ENCODE peak calls at places on chromosome 10, in ten cellular contexts. R, Q, F, J, E, M, P, S, H and D are unnamed samples. For H3K9me3 and H3K4me1, the result is how much of the 10 kb centered on the place peaks cover.

GRCh38 chr10:4397337-4397736 is 428.7 kb upstream of the AKR1E2 start:
- DNase-seq in R (no peak), Q (no peak), F (no peak), J (no peak), E (no peak), M (no peak), P (no peak), S (no peak), H (no peak), D (no peak)

GRCh38 chr10:19702215-19702614 is 114.0 kb upstream of the PLXDC2 start:
- DNase-seq in R (no peak), Q (no peak), F (no peak), J (no peak), E (no peak), M (peak), P (peak), S (no peak), H (no peak), D (no peak)

GRCh38 chr10:88330174-88330573 is 252.9 kb downstream of the RNLS start:
- DNase-seq in R (no peak), Q (no peak), F (no peak), J (no peak), E (no peak), M (no peak), P (no peak), S (no peak), H (no peak), D (no peak)

GRCh38 chr10:101244321-101245050 is 15.2 kb upstream of the LBX1 start:
- DNase-seq in R (no peak), Q (no peak), F (no peak), J (no peak), E (no peak), M (no peak), P (no peak), S (no peak), H (no peak), D (no peak)

GRCh38 chr10:106111241-106111640 is 1053.3 kb downstream of the SORCS1 start:
- DNase-seq in R (no peak), Q (no peak), F (no peak), J (no peak), E (no peak), M (peak), P (no peak), S (no peak), H (no peak), D (no peak)

GRCh38 chr10:124737221-124737620 is 7.0 kb downstream of the FAM53B start:
- DNase-seq in R (no peak), Q (no peak), F (peak), J (no peak), E (no peak), M (no peak), P (no peak), S (peak), H (no peak), D (peak)

GRCh38 chr10:4127518-4128315 is 342.7 kb upstream of the KLF6 start:
- DNase-seq in R (no peak), Q (peak), F (no peak), J (no peak), E (no peak), M (no peak), P (peak), S (no peak), H (no peak), D (no peak)

GRCh38 chr10:8583096-8583495 is 528.6 kb downstream of the GATA3 start:
- DNase-seq in R (no peak), Q (no peak), F (no peak), J (no peak), E (no peak), M (no peak), P (no peak), S (no peak), H (no peak), D (no peak)

GRCh38 chr10:78763651-78764395 is 304.9 kb upstream of the ZMIZ1 start:
- DNase-seq in R (no peak), Q (no peak), F (no peak), J (peak), E (peak), M (no peak), P (no peak), S (no peak), H (peak), D (no peak)

GRCh38 chr10:114491933-114492332 is 87.6 kb upstream of the AFAP1L2 start:
- DNase-seq in R (no peak), Q (no peak), F (no peak), J (no peak), E (no peak), M (no peak), P (no peak), S (no peak), H (no peak), D (no peak)

GRCh38 chr10:43204394-43204942 is 62.4 kb downstream of the RASGEF1A start:
- DNase-seq in R (no peak), Q (no peak), F (no peak), J (peak), E (no peak), M (no peak), P (no peak), S (no peak), H (no peak), D (no peak)

GRCh38 chr10:50623299-50624153 is at the start of gene SGMS1:
- DNase-seq in R (peak), Q (no peak), F (peak), J (peak), E (peak), M (peak), P (peak), S (peak), H (peak), D (peak)

GRCh38 chr10:86344714-86345161 is 21.9 kb downstream of the GRID1 start:
- DNase-seq in R (no peak), Q (no peak), F (no peak), J (no peak), E (peak), M (no peak), P (no peak), S (no peak), H (no peak), D (peak)

GRCh38 chr10:30238836-30239235 is 110.2 kb downstream of the MTPAP start:
- DNase-seq in R (no peak), Q (no peak), F (no peak), J (no peak), E (no peak), M (no peak), P (peak), S (no peak), H (no peak), D (no peak)

GRCh38 chr10:75772153-75772887 is 340.9 kb downstream of the LRMDA start:
- DNase-seq in R (no peak), Q (no peak), F (no peak), J (no peak), E (no peak), M (peak), P (no peak), S (no peak), H (no peak), D (no peak)

GRCh38 chr10:124353091-124353815 is 65.5 kb downstream of the OAT start:
- DNase-seq in R (no peak), Q (no peak), F (no peak), J (no peak), E (peak), M (no peak), P (no peak), S (peak), H (no peak), D (no peak)

GRCh38 chr10:7601023-7601656 is 65.6 kb downstream of the ITIH5 start:
- DNase-seq in R (no peak), Q (no peak), F (no peak), J (no peak), E (no peak), M (no peak), P (no peak), S (no peak), H (no peak), D (no peak)

GRCh38 chr10:113947138-113948011 is 92.9 kb downstream of the NHLRC2 start:
- DNase-seq in R (peak), Q (no peak), F (no peak), J (no peak), E (no peak), M (no peak), P (no peak), S (no peak), H (no peak), D (no peak)

GRCh38 chr10:127117125-127117524 is 79.3 kb downstream of the INSYN2A start:
- DNase-seq in R (peak), Q (peak), F (no peak), J (peak), E (peak), M (peak), P (peak), S (peak), H (peak), D (no peak)

GRCh38 chr10:74021248-74022055 is 23.5 kb downstream of the VCL start:
- DNase-seq in R (no peak), Q (no peak), F (no peak), J (no peak), E (no peak), M (peak), P (peak), S (no peak), H (no peak), D (no peak)

GRCh38 chr10:95415631-95416031 is 124.8 kb upstream of the PDLIM1 start:
- DNase-seq in R (no peak), Q (no peak), F (no peak), J (no peak), E (no peak), M (no peak), P (no peak), S (no peak), H (peak), D (no peak)

GRCh38 chr10:128078136-128078969 is 47.9 kb downstream of the MKI67 start:
- DNase-seq in R (peak), Q (no peak), F (no peak), J (no peak), E (peak), M (peak), P (peak), S (peak), H (no peak), D (no peak)

GRCh38 chr10:36675458-36675880 is 449.9 kb upstream of the ANKRD30A start:
- DNase-seq in R (no peak), Q (no peak), F (no peak), J (no peak), E (no peak), M (peak), P (no peak), S (no peak), H (no peak), D (no peak)

GRCh38 chr10:95421782-95422181 is 131.0 kb upstream of the PDLIM1 start:
- DNase-seq in R (no peak), Q (no peak), F (no peak), J (no peak), E (no peak), M (no peak), P (no peak), S (no peak), H (no peak), D (no peak)

GRCh38 chr10:683448-684071 is 5.9 kb downstream of the DIP2C start:
- DNase-seq in R (no peak), Q (no peak), F (no peak), J (peak), E (peak), M (peak), P (peak), S (no peak), H (no peak), D (peak)

GRCh38 chr10:52455095-52455494 is 141.0 kb downstream of the DKK1 start:
- DNase-seq in R (no peak), Q (no peak), F (no peak), J (no peak), E (no peak), M (no peak), P (no peak), S (peak), H (no peak), D (no peak)

GRCh38 chr10:94963901-94964300 is 25.4 kb downstream of the CYP2C9 start:
- DNase-seq in R (peak), Q (peak), F (no peak), J (no peak), E (no peak), M (peak), P (peak), S (peak), H (no peak), D (no peak)

GRCh38 chr10:11437391-11438241 is 173.8 kb downstream of the USP6NL start:
- DNase-seq in R (no peak), Q (no peak), F (no peak), J (no peak), E (no peak), M (no peak), P (no peak), S (peak), H (no peak), D (no peak)

GRCh38 chr10:6384847-6385246 is 182.1 kb downstream of the PFKFB3 start:
- DNase-seq in R (no peak), Q (no peak), F (no peak), J (no peak), E (no peak), M (no peak), P (no peak), S (no peak), H (no peak), D (no peak)

GRCh38 chr10:6383099-6383812 is 180.5 kb downstream of the PFKFB3 start:
- DNase-seq in R (no peak), Q (no peak), F (no peak), J (peak), E (no peak), M (peak), P (no peak), S (no peak), H (no peak), D (no peak)

GRCh38 chr10:6384031-6384430 is 181.3 kb downstream of the PFKFB3 start:
- DNase-seq in R (no peak), Q (no peak), F (no peak), J (no peak), E (no peak), M (no peak), P (no peak), S (no peak), H (no peak), D (no peak)

GRCh38 chr10:6382081-6382480 is 179.3 kb downstream of the PFKFB3 start:
- DNase-seq in R (no peak), Q (no peak), F (no peak), J (no peak), E (no peak), M (peak), P (peak), S (no peak), H (no peak), D (no peak)

DNA sequence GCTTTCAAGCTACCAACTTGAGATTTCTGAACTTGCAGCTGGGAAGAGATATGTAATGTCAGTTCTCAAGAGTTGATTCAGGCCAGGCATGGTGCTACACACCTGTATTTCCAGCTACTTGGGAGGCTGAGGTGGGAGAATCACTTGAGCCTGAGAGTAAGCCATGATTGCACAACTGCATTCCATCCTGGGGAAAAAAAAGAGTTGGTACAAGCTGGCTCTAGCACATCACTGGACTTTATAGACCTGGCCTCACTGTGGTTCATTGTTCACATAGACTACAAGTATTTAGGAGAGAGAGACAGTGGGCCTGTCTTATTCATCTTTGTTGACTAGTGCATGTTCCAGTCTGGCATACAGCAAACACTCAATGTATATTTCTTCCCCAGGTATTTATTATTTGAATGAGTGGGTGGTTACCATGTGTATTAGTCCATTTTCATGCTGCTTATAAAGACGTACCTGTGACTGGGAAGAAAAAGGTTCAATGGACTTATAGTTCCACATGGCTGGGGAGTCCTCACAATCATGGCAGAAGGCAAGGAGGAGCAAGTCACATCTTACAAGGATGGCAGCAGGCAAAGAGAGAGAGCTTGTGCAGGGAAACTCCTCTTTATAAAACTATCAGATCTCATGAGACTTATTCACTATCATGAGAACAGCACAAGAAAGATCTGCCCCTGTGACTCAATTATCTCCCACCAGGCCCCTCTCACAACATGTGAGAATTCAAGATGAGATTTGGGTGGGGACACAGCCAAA is 176.5 kb downstream of the PFKFB3 start:
- DNase-seq in R (no peak), Q (no peak), F (no peak), J (no peak), E (no peak), M (no peak), P (no peak), S (no peak), H (no peak), D (no peak)
- H3K9me3 ChIP-seq in R (under half), Q (under half), F (under half), J (under half), E (under half), M (under half), P (under half), S (half or more), H (under half), D (under half)

GRCh38 chr10:132605390-132605789 is 67.8 kb downstream of the INPP5A start:
- DNase-seq in R (no peak), Q (no peak), F (no peak), J (no peak), E (no peak), M (no peak), P (no peak), S (no peak), H (no peak), D (peak)
- H3K4me1 ChIP-seq in R (under half), Q (under half), F (under half), J (under half), E (under half), M (under half), P (under half), S (under half), H (half or more), D (under half)

GRCh38 chr10:131427253-131427652 is 115.7 kb upstream of the TCERG1L start:
- DNase-seq in R (no peak), Q (no peak), F (no peak), J (no peak), E (no peak), M (no peak), P (no peak), S (no peak), H (no peak), D (peak)
- H3K9me3 ChIP-seq in R (under half), Q (under half), F (under half), J (under half), E (under half), M (under half), P (under half), S (under half), H (under half), D (under half)

DNA sequence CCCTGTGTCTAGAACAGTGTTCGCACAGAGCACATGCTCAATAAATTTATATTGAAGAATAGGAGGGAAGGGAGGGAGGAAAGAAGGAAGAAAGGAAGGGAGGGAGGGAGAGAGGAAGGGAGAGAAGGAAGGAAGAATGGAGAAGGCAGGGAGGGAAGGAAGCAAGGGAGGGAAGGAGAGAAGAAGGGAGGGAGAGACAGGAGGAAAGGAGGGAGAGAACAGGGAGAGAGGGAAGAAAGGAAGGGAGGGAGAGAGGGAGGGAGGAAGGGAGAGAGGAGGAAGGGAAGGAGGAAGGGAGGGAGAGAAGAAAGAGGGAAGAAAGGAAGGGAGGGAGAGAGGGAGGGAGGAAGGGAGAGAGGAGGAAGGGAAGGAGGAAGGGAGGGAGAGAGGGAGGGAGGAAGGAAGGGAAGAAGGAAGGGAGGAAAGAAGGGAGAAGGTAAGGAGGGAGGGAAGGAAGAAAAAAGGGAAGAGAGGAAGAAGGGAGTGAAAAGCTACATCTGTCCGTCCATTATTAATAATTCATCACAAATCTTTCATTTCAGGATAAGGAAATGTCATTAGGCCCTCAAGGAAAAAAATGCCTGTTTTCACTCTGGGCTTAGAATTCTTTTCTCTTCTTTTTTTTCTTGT is 79.7 kb downstream of the GRK5 start:
- DNase-seq in R (no peak), Q (no peak), F (no peak), J (no peak), E (no peak), M (no peak), P (no peak), S (no peak), H (no peak), D (no peak)
- H3K4me1 ChIP-seq in R (under half), Q (under half), F (half or more), J (under half), E (half or more), M (under half), P (half or more), S (under half), H (half or more), D (under half)

GRCh38 chr10:35439172-35439571 is 102.9 kb downstream of the CCNY start:
- DNase-seq in R (no peak), Q (no peak), F (no peak), J (no peak), E (no peak), M (no peak), P (no peak), S (no peak), H (no peak), D (no peak)
- H3K9me3 ChIP-seq in R (under half), Q (under half), F (under half), J (under half), E (under half), M (under half), P (under half), S (under half), H (under half), D (under half)